ENCODE peak calls at places on chromosomes 16 and 17, in seven cellular contexts. One of them, this sample, is unnamed.

GRCh38 chr16:12157510-12158093 is 181.1 kb downstream of the SNX29 start:
- DNase-seq in stimulated activated CD8-positive, alpha-beta memory T cell treated with anti-CD3 and anti-CD28 coated beads, Interleukin-4, amount 100 ng/mL, for 1 hour: no peak
- DNase-seq in naive thymus-derived CD8-positive, alpha-beta T cell: peak; percentile 31
- DNase-seq in A549: no peak
- DNase-seq in GM13976: no peak
- DNase-seq in left colon: no peak
- DNase-seq in dorsolateral prefrontal cortex: no peak
- DNase-seq in this sample: no peak

GRCh38 chr16:89990799-89991198 is 28.5 kb downstream of the DBNDD1 start:
- DNase-seq in naive thymus-derived CD8-positive, alpha-beta T cell: no peak
- DNase-seq in left colon: no peak
- DNase-seq in dorsolateral prefrontal cortex: no peak
- DNase-seq in GM13976: no peak
- DNase-seq in A549: no peak
- DNase-seq in stimulated activated CD8-positive, alpha-beta memory T cell treated with anti-CD3 and anti-CD28 coated beads, Interleukin-4, amount 100 ng/mL, for 1 hour: no peak
- DNase-seq in this sample: no peak

GRCh38 chr17:63680700-63681099 is 19.2 kb downstream of the LIMD2 start:
- DNase-seq in left colon: no peak
- DNase-seq in dorsolateral prefrontal cortex: no peak
- DNase-seq in naive thymus-derived CD8-positive, alpha-beta T cell: no peak
- DNase-seq in GM13976: no peak
- DNase-seq in stimulated activated CD8-positive, alpha-beta memory T cell treated with anti-CD3 and anti-CD28 coated beads, Interleukin-4, amount 100 ng/mL, for 1 hour: no peak
- DNase-seq in A549: no peak
- DNase-seq in this sample: no peak

GRCh38 chr16:67708368-67708771 is 10.7 kb downstream of the GFOD2 start:
- DNase-seq in dorsolateral prefrontal cortex: no peak
- DNase-seq in left colon: no peak
- DNase-seq in GM13976: no peak
- DNase-seq in A549: no peak
- DNase-seq in naive thymus-derived CD8-positive, alpha-beta T cell: no peak
- DNase-seq in stimulated activated CD8-positive, alpha-beta memory T cell treated with anti-CD3 and anti-CD28 coated beads, Interleukin-4, amount 100 ng/mL, for 1 hour: no peak
- DNase-seq in this sample: no peak

GRCh38 chr17:56902350-56902749 is 11.5 kb downstream of the TRIM25 start:
- DNase-seq in dorsolateral prefrontal cortex: no peak
- DNase-seq in left colon: no peak
- DNase-seq in GM13976: no peak
- DNase-seq in naive thymus-derived CD8-positive, alpha-beta T cell: no peak
- DNase-seq in stimulated activated CD8-positive, alpha-beta memory T cell treated with anti-CD3 and anti-CD28 coated beads, Interleukin-4, amount 100 ng/mL, for 1 hour: no peak
- DNase-seq in A549: peak; percentile 68
- DNase-seq in this sample: no peak

GRCh38 chr16:23382279-23382678 is 70.7 kb downstream of the COG7 start:
- DNase-seq in stimulated activated CD8-positive, alpha-beta memory T cell treated with anti-CD3 and anti-CD28 coated beads, Interleukin-4, amount 100 ng/mL, for 1 hour: no peak
- DNase-seq in GM13976: no peak
- DNase-seq in dorsolateral prefrontal cortex: no peak
- DNase-seq in left colon: no peak
- DNase-seq in A549: no peak
- DNase-seq in naive thymus-derived CD8-positive, alpha-beta T cell: no peak
- DNase-seq in this sample: no peak

GRCh38 chr17:44830359-44831269 is 527 bp upstream of the GJC1 start:
- DNase-seq in stimulated activated CD8-positive, alpha-beta memory T cell treated with anti-CD3 and anti-CD28 coated beads, Interleukin-4, amount 100 ng/mL, for 1 hour: no peak
- DNase-seq in A549: peak; percentile 47
- DNase-seq in left colon: peak; percentile 23
- DNase-seq in dorsolateral prefrontal cortex: peak; percentile 52
- DNase-seq in naive thymus-derived CD8-positive, alpha-beta T cell: no peak
- DNase-seq in GM13976: peak; percentile 46
- DNase-seq in this sample: no peak

GRCh38 chr16:68696514-68696913 is 40.6 kb upstream of the CDH1 start:
- DNase-seq in dorsolateral prefrontal cortex: no peak
- DNase-seq in naive thymus-derived CD8-positive, alpha-beta T cell: no peak
- DNase-seq in GM13976: no peak
- DNase-seq in left colon: peak; percentile 59
- DNase-seq in A549: no peak
- DNase-seq in stimulated activated CD8-positive, alpha-beta memory T cell treated with anti-CD3 and anti-CD28 coated beads, Interleukin-4, amount 100 ng/mL, for 1 hour: no peak
- DNase-seq in this sample: peak; percentile 6

GRCh38 chr17:44409309-44410028 is 20.0 kb upstream of the ITGA2B start:
- DNase-seq in left colon: no peak
- DNase-seq in dorsolateral prefrontal cortex: no peak
- DNase-seq in naive thymus-derived CD8-positive, alpha-beta T cell: no peak
- DNase-seq in A549: no peak
- DNase-seq in stimulated activated CD8-positive, alpha-beta memory T cell treated with anti-CD3 and anti-CD28 coated beads, Interleukin-4, amount 100 ng/mL, for 1 hour: no peak
- DNase-seq in GM13976: no peak
- DNase-seq in this sample: no peak

GRCh38 chr16:71883193-71883848 is 661 bp downstream of the ZNF821 start:
- DNase-seq in stimulated activated CD8-positive, alpha-beta memory T cell treated with anti-CD3 and anti-CD28 coated beads, Interleukin-4, amount 100 ng/mL, for 1 hour: peak; percentile 22
- DNase-seq in left colon: peak; percentile 73
- DNase-seq in naive thymus-derived CD8-positive, alpha-beta T cell: peak; percentile 73
- DNase-seq in A549: no peak
- DNase-seq in GM13976: peak; percentile 68
- DNase-seq in dorsolateral prefrontal cortex: peak; percentile 42
- DNase-seq in this sample: no peak

This sample was measured in Jurkat, Clone E6-1.